ENCODE peak calls at places on chromosome 4, in six cellular contexts. O is D721Med, T is AG04450, D is endothelial cell, L is sigmoid colon, N is upper lobe of right lung. H is an unnamed sample.

GRCh38 chr4:28774344-28774743 is 1913.7 kb downstream of the STIM2 start:
- DNase-seq in O (no peak), T (no peak), D (no peak), L (no peak), N (no peak), H (no peak)

GRCh38 chr4:27360651-27361347 is 500.2 kb downstream of the STIM2 start:
- DNase-seq in O (no peak), T (no peak), D (no peak), L (peak), N (no peak), H (no peak)

GRCh38 chr4:15587649-15588048 is 67.5 kb downstream of the FBXL5 start:
- DNase-seq in O (no peak), T (no peak), D (no peak), L (no peak), N (no peak), H (no peak)

GRCh38 chr4:128591482-128591881 is 218.0 kb upstream of the JADE1 start:
- DNase-seq in O (no peak), T (no peak), D (no peak), L (no peak), N (no peak), H (no peak)

GRCh38 chr4:87025614-87026041 is 90.8 kb downstream of the AFF1 start:
- DNase-seq in O (no peak), T (no peak), D (no peak), L (no peak), N (no peak), H (no peak)

GRCh38 chr4:6027392-6027791 is 9.2 kb upstream of the C4orf50 start:
- DNase-seq in O (no peak), T (no peak), D (no peak), L (no peak), N (no peak), H (no peak)

GRCh38 chr4:186644737-186645261 is 78.9 kb downstream of the FAT1 start:
- DNase-seq in O (no peak), T (no peak), D (no peak), L (no peak), N (no peak), H (no peak)

GRCh38 chr4:6333301-6334202 is 63.9 kb downstream of the WFS1 start:
- DNase-seq in O (no peak), T (no peak), D (no peak), L (no peak), N (no peak), H (no peak)

GRCh38 chr4:3512719-3513118 is 19.5 kb downstream of the LRPAP1 start:
- DNase-seq in O (no peak), T (no peak), D (no peak), L (no peak), N (no peak), H (no peak)

GRCh38 chr4:182760644-182761043 is 156.5 kb downstream of the DCTD start:
- DNase-seq in O (no peak), T (no peak), D (no peak), L (no peak), N (no peak), H (no peak)

GRCh38 chr4:72969957-72970356 is 99.6 kb downstream of the COX18 start:
- DNase-seq in O (no peak), T (peak), D (no peak), L (no peak), N (no peak), H (no peak)

GRCh38 chr4:179605196-179605595 is 2163.0 kb upstream of the AGA start:
- DNase-seq in O (no peak), T (peak), D (no peak), L (no peak), N (no peak), H (no peak)

GRCh38 chr4:38101563-38101962 is 141.4 kb downstream of the PTTG2 start:
- DNase-seq in O (no peak), T (peak), D (no peak), L (no peak), N (no peak), H (no peak)

GRCh38 chr4:121072080-121072835 is at the start of gene NDNF:
- DNase-seq in O (no peak), T (no peak), D (peak), L (peak), N (peak), H (peak)

GRCh38 chr4:288891-289290 is 16.4 kb downstream of the ZNF732 start:
- DNase-seq in O (no peak), T (no peak), D (no peak), L (no peak), N (no peak), H (no peak)

GRCh38 chr4:783133-783541 is 42.8 kb downstream of the CPLX1 start:
- DNase-seq in O (no peak), T (no peak), D (no peak), L (peak), N (no peak), H (no peak)

GRCh38 chr4:106418444-106418843 is 49.9 kb upstream of the GIMD1 start:
- DNase-seq in O (no peak), T (no peak), D (no peak), L (no peak), N (no peak), H (no peak)

GRCh38 chr4:151324449-151325319 is 721 bp downstream of the SH3D19 start:
- DNase-seq in O (no peak), T (no peak), D (peak), L (peak), N (peak), H (peak)

GRCh38 chr4:165079476-165079875 is 25.8 kb downstream of the TRIM75 start:
- DNase-seq in O (no peak), T (no peak), D (no peak), L (no peak), N (no peak), H (no peak)

DNA sequence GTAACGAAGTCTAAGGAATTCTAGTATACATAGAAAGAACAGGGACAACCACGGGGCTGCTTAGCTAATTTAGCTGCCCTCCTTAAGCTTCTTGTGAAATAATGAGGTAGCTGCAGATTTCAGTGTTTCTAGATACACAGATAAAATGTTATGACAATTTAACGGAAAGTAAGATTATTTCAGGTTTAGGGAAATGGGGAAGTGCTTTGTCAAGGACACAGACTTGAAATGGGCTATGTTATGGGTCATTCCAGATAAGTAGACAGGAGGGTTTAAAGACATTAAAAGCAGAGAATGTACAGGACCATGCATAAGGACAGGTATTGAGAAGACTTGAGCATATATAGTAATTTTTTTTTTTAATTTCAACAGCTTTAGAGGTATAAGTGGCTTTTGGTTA is 34.2 kb upstream of the ZNF518B start:
- DNase-seq in O (no peak), T (no peak), D (no peak), L (no peak), N (no peak), H (no peak)
- TF ChIP-seq CTCF in O (no peak), T (no peak), D (no peak), L (no peak), N (no peak), H (no peak)

DNA sequence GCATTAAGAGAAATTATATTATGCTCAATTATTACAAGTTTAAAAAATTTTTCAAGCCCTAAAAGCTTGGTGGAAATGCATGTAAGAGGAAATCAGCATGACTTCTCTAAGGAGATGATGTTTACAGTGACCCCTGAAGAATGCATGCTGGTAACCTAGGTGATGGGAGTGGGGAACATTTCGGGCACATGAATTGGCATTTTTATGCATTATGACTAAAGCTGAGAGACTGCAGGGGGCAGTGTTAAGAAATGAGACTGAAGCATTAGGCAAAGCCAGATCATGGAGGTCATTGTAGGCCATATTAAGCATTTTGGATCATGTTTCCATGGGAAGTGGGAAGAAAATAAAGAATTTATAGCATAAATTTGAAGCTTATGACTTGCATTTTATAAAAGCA is 421.3 kb downstream of the FAT4 start:
- DNase-seq in O (no peak), T (no peak), D (peak), L (no peak), N (no peak), H (no peak)
- TF ChIP-seq CTCF in O (peak), T (peak), D (no peak), L (no peak), N (no peak), H (no peak)

GRCh38 chr4:55004831-55005230 is 120.6 kb downstream of the KDR start:
- DNase-seq in O (no peak), T (no peak), D (no peak), L (no peak), N (no peak), H (no peak)

GRCh38 chr4:55008166-55009056 is 117.0 kb downstream of the KDR start:
- DNase-seq in O (no peak), T (no peak), D (no peak), L (no peak), N (peak), H (no peak)

GRCh38 chr4:55001538-55001937 is 123.9 kb downstream of the KDR start:
- DNase-seq in O (no peak), T (no peak), D (no peak), L (no peak), N (no peak), H (no peak)

GRCh38 chr4:55002431-55002830 is 123.0 kb downstream of the KDR start:
- DNase-seq in O (no peak), T (no peak), D (no peak), L (no peak), N (no peak), H (no peak)

GRCh38 chr4:55005910-55006309 is 119.5 kb downstream of the KDR start:
- DNase-seq in O (no peak), T (no peak), D (no peak), L (no peak), N (no peak), H (no peak)
- TF ChIP-seq CTCF in O (no peak), T (no peak), D (no peak), L (no peak), N (no peak), H (no peak)

GRCh38 chr4:152780267-152780811 is 585 bp downstream of the ARFIP1 start:
- DNase-seq in O (no peak), T (no peak), D (peak), L (no peak), N (no peak), H (peak)

GRCh38 chr4:152785639-152786517 is 6.1 kb downstream of the ARFIP1 start:
- DNase-seq in O (no peak), T (no peak), D (no peak), L (no peak), N (no peak), H (no peak)

GRCh38 chr4:152778656-152779512 is 646 bp downstream of the TIGD4 start:
- DNase-seq in O (no peak), T (no peak), D (peak), L (peak), N (no peak), H (peak)

GRCh38 chr4:152779513-152780266 is at the start of the genes ARFIP1 and TIGD4:
- DNase-seq in O (peak), T (peak), D (peak), L (peak), N (peak), H (peak)

GRCh38 chr4:152784490-152785195 is 4.9 kb downstream of the ARFIP1 start:
- DNase-seq in O (no peak), T (no peak), D (no peak), L (no peak), N (no peak), H (peak)
- TF ChIP-seq CTCF in O (peak), T (peak), D (no peak), L (no peak), N (no peak), H (no peak)

GRCh38 chr4:8155660-8156421 is 2.8 kb downstream of the ABLIM2 start:
- DNase-seq in O (no peak), T (no peak), D (no peak), L (no peak), N (no peak), H (no peak)
- TF ChIP-seq CTCF in O (no peak), T (no peak), D (no peak), L (no peak), N (no peak), H (no peak)

GRCh38 chr4:152910521-152910920 is 25.6 kb upstream of the FHDC1 start:
- DNase-seq in O (no peak), T (no peak), D (no peak), L (no peak), N (no peak), H (no peak)
- TF ChIP-seq CTCF in O (no peak), T (no peak), D (no peak), L (no peak), N (peak), H (no peak)

H was measured in nephron progenitor cell.